ENCODE peak calls at places on chromosomes 13 and 19, in four cellular contexts. B, L, O and J are unnamed samples.

GRCh38 chr13:43307921-43308433 is 284.6 kb downstream of the DNAJC15 start:
- DNase-seq in B (no peak), L (peak), O (peak), J (no peak)

GRCh38 chr19:6744381-6745288 is 5.2 kb downstream of the TRIP10 start:
- DNase-seq in B (no peak), L (peak), O (peak), J (no peak)

GRCh38 chr13:43411741-43412140 is 375.0 kb downstream of the ENOX1 start:
- DNase-seq in B (no peak), L (no peak), O (no peak), J (no peak)

GRCh38 chr13:100650321-100650720 is 24.3 kb downstream of the TMTC4 start:
- DNase-seq in B (peak), L (no peak), O (no peak), J (no peak)

GRCh38 chr19:17749912-17750317 is 1.4 kb upstream of the FCHO1 start:
- DNase-seq in B (no peak), L (no peak), O (no peak), J (peak)

GRCh38 chr13:100532836-100533435 is 55.7 kb downstream of the GGACT start:
- DNase-seq in B (no peak), L (no peak), O (no peak), J (no peak)

GRCh38 chr13:31951215-31951678 is 80.3 kb upstream of the FRY start:
- DNase-seq in B (no peak), L (peak), O (no peak), J (no peak)

GRCh38 chr19:48499352-48500090 is 12.1 kb downstream of the LMTK3 start:
- DNase-seq in B (no peak), L (no peak), O (no peak), J (peak)

GRCh38 chr13:27151798-27152599 is 19.6 kb downstream of the USP12 start:
- DNase-seq in B (no peak), L (no peak), O (no peak), J (no peak)

GRCh38 chr13:113633485-113633873 is 24.5 kb downstream of the ATP4B start:
- DNase-seq in B (no peak), L (no peak), O (no peak), J (no peak)

GRCh38 chr13:106466691-106467405 is 68.6 kb downstream of the EFNB2 start:
- DNase-seq in B (no peak), L (no peak), O (no peak), J (no peak)

GRCh38 chr13:99434258-99434788 is 66.9 kb upstream of the TM9SF2 start:
- DNase-seq in B (no peak), L (no peak), O (no peak), J (no peak)